ENCODE peak calls at places on chromosomes 3 and 15, in eight cellular contexts. One of them, this sample, is unnamed.

GRCh38 chr3:27633224-27633545 is 88.9 kb downstream of the EOMES start:
- DNase-seq in kidney: no peak
- DNase-seq in lung: peak
- DNase-seq in AG04450: no peak
- DNase-seq in H9: no peak
- DNase-seq in progenitor cell of endocrine pancreas: no peak
- DNase-seq in Peyer's patch: peak
- DNase-seq in uterus: no peak
- DNase-seq in this sample: no peak

GRCh38 chr15:64153480-64154367 is 2.2 kb downstream of the SNX22 start:
- DNase-seq in Peyer's patch: peak
- DNase-seq in progenitor cell of endocrine pancreas: peak
- DNase-seq in uterus: peak
- DNase-seq in AG04450: peak
- DNase-seq in kidney: peak
- DNase-seq in H9: peak
- DNase-seq in lung: peak
- DNase-seq in this sample: peak

GRCh38 chr3:30526031-30526430 is 80.4 kb upstream of the TGFBR2 start:
- DNase-seq in uterus: no peak
- DNase-seq in progenitor cell of endocrine pancreas: no peak
- DNase-seq in H9: no peak
- DNase-seq in lung: no peak
- DNase-seq in AG04450: no peak
- DNase-seq in Peyer's patch: no peak
- DNase-seq in kidney: no peak
- DNase-seq in this sample: no peak

GRCh38 chr3:178059124-178059523 is 477.1 kb upstream of the KCNMB2 start:
- DNase-seq in AG04450: no peak
- DNase-seq in Peyer's patch: no peak
- DNase-seq in progenitor cell of endocrine pancreas: no peak
- DNase-seq in uterus: no peak
- DNase-seq in lung: no peak
- DNase-seq in kidney: no peak
- DNase-seq in H9: no peak
- DNase-seq in this sample: no peak

GRCh38 chr15:95919460-95919859 is 411.0 kb upstream of the NR2F2 start:
- DNase-seq in progenitor cell of endocrine pancreas: no peak
- DNase-seq in kidney: no peak
- DNase-seq in H9: no peak
- DNase-seq in AG04450: no peak
- DNase-seq in lung: no peak
- DNase-seq in uterus: no peak
- DNase-seq in Peyer's patch: no peak
- DNase-seq in this sample: no peak

GRCh38 chr15:38035701-38036100 is 101.3 kb downstream of the TMCO5A start:
- DNase-seq in Peyer's patch: no peak
- DNase-seq in progenitor cell of endocrine pancreas: no peak
- DNase-seq in lung: no peak
- DNase-seq in kidney: no peak
- DNase-seq in H9: no peak
- DNase-seq in uterus: no peak
- DNase-seq in AG04450: no peak
- DNase-seq in this sample: no peak

GRCh38 chr3:195794708-195795107 is 17.0 kb downstream of the MUC4 start:
- DNase-seq in progenitor cell of endocrine pancreas: no peak
- DNase-seq in lung: no peak
- DNase-seq in H9: no peak
- DNase-seq in uterus: no peak
- DNase-seq in Peyer's patch: no peak
- DNase-seq in kidney: no peak
- DNase-seq in AG04450: no peak
- DNase-seq in this sample: no peak

GRCh38 chr3:52286777-52287110 is 884 bp upstream of the GLYCTK start:
- DNase-seq in progenitor cell of endocrine pancreas: no peak
- DNase-seq in lung: no peak
- DNase-seq in AG04450: no peak
- DNase-seq in H9: no peak
- DNase-seq in kidney: peak
- DNase-seq in uterus: peak
- DNase-seq in Peyer's patch: peak
- DNase-seq in this sample: no peak

GRCh38 chr3:125381743-125382142 is 6.6 kb upstream of the ZNF148 start:
- DNase-seq in kidney: no peak
- DNase-seq in H9: no peak
- DNase-seq in AG04450: no peak
- DNase-seq in progenitor cell of endocrine pancreas: no peak
- DNase-seq in Peyer's patch: no peak
- DNase-seq in lung: no peak
- DNase-seq in uterus: no peak
- DNase-seq in this sample: no peak

GRCh38 chr3:10845240-10845761 is 29.3 kb downstream of the SLC6A11 start:
- DNase-seq in H9: no peak
- DNase-seq in progenitor cell of endocrine pancreas: no peak
- DNase-seq in AG04450: no peak
- DNase-seq in uterus: peak
- DNase-seq in Peyer's patch: no peak
- DNase-seq in lung: peak
- DNase-seq in kidney: no peak
- DNase-seq in this sample: no peak

GRCh38 chr3:35946121-35946856 is 307.0 kb downstream of the ARPP21 start:
- DNase-seq in uterus: no peak
- DNase-seq in H9: no peak
- DNase-seq in progenitor cell of endocrine pancreas: no peak
- DNase-seq in lung: no peak
- DNase-seq in AG04450: no peak
- DNase-seq in Peyer's patch: no peak
- DNase-seq in kidney: no peak
- DNase-seq in this sample: no peak

GRCh38 chr3:197936819-197937384 is 13.1 kb upstream of the RPL35A start:
- DNase-seq in lung: no peak
- DNase-seq in uterus: no peak
- DNase-seq in H9: no peak
- DNase-seq in kidney: no peak
- DNase-seq in progenitor cell of endocrine pancreas: no peak
- DNase-seq in AG04450: no peak
- DNase-seq in Peyer's patch: no peak
- DNase-seq in this sample: no peak

DNA sequence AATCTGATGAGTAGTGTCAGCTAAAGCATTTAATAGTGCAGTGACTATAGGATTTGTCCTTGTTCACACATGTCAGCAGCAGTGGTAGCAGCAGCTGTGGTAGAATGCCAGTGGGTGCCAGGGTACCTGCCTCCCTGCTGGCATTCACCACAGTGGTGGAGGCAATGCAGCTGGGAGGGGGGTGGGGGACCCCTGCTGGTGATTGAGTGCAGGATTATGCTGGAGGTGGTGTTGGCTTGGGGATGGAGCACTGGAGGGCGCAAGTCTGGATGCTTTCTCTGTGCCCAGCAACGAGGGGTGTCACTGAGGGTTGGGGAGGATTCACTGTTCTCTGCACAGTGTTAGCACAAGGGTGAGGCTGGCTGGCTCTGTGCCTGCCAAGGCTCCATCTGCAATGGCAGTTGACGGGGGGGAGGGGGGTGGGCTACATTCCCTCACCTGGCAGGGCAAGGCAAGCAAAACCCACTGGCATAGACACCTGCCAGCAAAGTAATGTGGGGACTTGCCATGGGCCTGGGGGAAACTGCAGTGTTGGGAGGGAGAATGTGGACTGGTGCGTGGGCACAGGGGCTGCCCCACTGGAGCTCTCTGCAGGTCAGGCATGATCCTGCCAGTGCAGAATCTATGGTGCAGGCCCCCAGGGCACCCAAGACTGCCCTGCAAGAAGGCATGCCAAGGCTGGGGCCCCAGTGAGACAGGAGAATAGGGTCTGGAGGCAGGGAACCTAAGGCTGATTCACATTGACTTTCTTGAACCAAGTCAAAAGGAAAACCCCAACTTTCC is 64.3 kb downstream of the MINDY4B start:
- DNase-seq in H9: peak
- DNase-seq in AG04450: no peak
- DNase-seq in Peyer's patch: no peak
- DNase-seq in progenitor cell of endocrine pancreas: no peak
- DNase-seq in kidney: no peak
- DNase-seq in uterus: no peak
- DNase-seq in lung: no peak
- DNase-seq in this sample: no peak
- TF ChIP-seq CTCF in H9: peak
- TF ChIP-seq CTCF in AG04450: no peak
- TF ChIP-seq CTCF in Peyer's patch: no peak
- TF ChIP-seq CTCF in progenitor cell of endocrine pancreas: no peak
- TF ChIP-seq CTCF in kidney: no peak
- TF ChIP-seq CTCF in uterus: no peak
- TF ChIP-seq CTCF in lung: no peak
- TF ChIP-seq CTCF in this sample: no peak

GRCh38 chr3:98991393-98991792 is 89.9 kb upstream of the DCBLD2 start:
- DNase-seq in lung: no peak
- DNase-seq in uterus: no peak
- DNase-seq in Peyer's patch: no peak
- DNase-seq in kidney: no peak
- DNase-seq in AG04450: no peak
- DNase-seq in progenitor cell of endocrine pancreas: no peak
- DNase-seq in H9: no peak
- DNase-seq in this sample: no peak
- TF ChIP-seq CTCF in lung: no peak
- TF ChIP-seq CTCF in uterus: no peak
- TF ChIP-seq CTCF in Peyer's patch: no peak
- TF ChIP-seq CTCF in kidney: no peak
- TF ChIP-seq CTCF in AG04450: no peak
- TF ChIP-seq CTCF in progenitor cell of endocrine pancreas: no peak
- TF ChIP-seq CTCF in H9: peak
- TF ChIP-seq CTCF in this sample: no peak

GRCh38 chr15:51398676-51399075 is 57.2 kb downstream of the GLDN start:
- DNase-seq in H9: peak
- DNase-seq in uterus: no peak
- DNase-seq in progenitor cell of endocrine pancreas: no peak
- DNase-seq in AG04450: no peak
- DNase-seq in kidney: no peak
- DNase-seq in lung: no peak
- DNase-seq in Peyer's patch: no peak
- DNase-seq in this sample: no peak

GRCh38 chr15:51403946-51404695 is 62.7 kb downstream of the GLDN start:
- DNase-seq in kidney: no peak
- DNase-seq in lung: peak
- DNase-seq in progenitor cell of endocrine pancreas: no peak
- DNase-seq in Peyer's patch: no peak
- DNase-seq in AG04450: no peak
- DNase-seq in uterus: no peak
- DNase-seq in H9: peak
- DNase-seq in this sample: no peak

GRCh38 chr15:51401065-51401780 is 59.8 kb downstream of the GLDN start:
- DNase-seq in progenitor cell of endocrine pancreas: no peak
- DNase-seq in kidney: no peak
- DNase-seq in uterus: no peak
- DNase-seq in H9: peak
- DNase-seq in lung: no peak
- DNase-seq in AG04450: no peak
- DNase-seq in Peyer's patch: no peak
- DNase-seq in this sample: no peak

GRCh38 chr15:51403072-51403878 is 61.8 kb downstream of the GLDN start:
- DNase-seq in Peyer's patch: no peak
- DNase-seq in kidney: no peak
- DNase-seq in lung: peak
- DNase-seq in H9: peak
- DNase-seq in AG04450: peak
- DNase-seq in uterus: no peak
- DNase-seq in progenitor cell of endocrine pancreas: no peak
- DNase-seq in this sample: peak

DNA sequence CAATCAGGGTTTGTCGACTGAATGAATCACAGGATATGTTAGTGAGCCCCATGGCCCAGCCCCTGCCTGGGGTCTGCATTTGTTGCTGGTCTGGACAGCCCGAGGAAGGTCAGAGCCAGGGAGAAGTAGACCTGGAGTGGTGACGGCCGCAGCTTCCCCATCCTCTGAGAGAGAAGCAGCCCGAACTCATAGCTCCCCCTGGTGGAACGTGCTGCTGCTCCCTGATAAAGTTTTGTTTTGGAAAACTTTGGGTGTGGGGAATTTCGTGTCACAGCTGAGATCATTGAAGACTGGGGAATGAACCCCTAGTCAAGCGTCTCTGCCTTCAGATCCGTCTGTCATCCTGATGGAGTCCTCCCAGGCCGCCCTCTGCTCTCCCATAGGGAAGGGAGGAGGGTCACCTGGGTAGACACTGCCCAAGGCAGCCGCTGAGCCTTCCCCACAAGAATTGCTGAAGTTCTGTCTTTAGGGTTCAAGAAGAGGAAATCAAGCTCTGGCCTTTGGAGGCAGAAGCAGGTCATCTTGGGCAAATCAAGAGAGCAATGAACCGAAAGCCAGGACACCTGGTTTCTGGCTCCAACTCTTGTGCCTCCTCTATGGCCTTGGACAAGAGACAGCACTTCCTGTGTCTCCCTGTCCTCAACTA is 60.5 kb downstream of the GLDN start:
- DNase-seq in uterus: no peak
- DNase-seq in progenitor cell of endocrine pancreas: peak
- DNase-seq in Peyer's patch: peak
- DNase-seq in lung: no peak
- DNase-seq in H9: peak
- DNase-seq in AG04450: no peak
- DNase-seq in kidney: no peak
- DNase-seq in this sample: peak
- TF ChIP-seq CTCF in uterus: peak
- TF ChIP-seq CTCF in progenitor cell of endocrine pancreas: peak
- TF ChIP-seq CTCF in Peyer's patch: no peak
- TF ChIP-seq CTCF in lung: peak
- TF ChIP-seq CTCF in H9: peak
- TF ChIP-seq CTCF in AG04450: peak
- TF ChIP-seq CTCF in kidney: peak
- TF ChIP-seq CTCF in this sample: peak

DNA sequence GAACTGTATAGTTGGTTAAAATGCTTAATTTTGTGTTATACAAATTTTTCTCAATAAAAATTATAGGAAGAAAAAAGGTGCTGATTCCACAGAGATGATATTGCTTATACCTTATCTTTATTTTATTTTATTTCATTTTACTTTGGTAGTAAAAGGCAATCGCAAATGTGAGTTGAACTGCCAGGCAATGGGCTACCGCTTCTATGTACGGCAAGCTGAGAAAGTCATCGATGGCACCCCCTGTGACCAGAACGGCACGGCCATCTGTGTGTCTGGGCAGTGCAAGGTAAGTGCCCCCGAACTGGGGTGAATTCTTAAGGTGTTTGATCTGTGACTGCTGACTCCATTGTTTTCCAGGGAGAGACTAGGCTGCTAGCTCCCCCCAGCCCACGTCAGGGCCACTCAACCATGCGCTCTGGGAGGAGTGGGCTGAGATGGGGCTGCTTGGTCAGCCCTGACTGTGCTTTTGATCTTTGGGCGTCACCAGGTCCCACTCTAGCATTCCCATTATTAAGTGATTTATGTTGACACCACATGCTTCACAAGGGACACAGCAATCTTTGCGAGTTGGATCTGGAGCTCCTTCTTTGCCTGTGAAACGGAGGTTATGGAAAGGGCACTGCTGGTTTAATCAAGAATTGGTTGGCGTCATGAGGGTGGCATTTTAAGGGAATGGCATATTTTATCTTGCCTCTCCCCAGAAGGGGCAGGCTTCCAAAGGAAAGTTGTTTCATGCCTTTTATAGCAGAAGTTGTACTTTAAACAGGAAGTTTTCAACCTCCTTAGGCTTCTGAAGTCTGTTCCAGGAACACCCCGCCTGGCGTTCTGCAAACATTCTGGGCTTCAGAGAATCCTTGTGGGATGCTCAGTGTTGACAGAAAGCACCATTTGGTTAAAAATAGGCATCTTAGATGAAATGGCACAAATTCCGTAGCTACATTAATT is 296.5 kb downstream of the THSD4 start:
- DNase-seq in AG04450: no peak
- DNase-seq in uterus: peak
- DNase-seq in Peyer's patch: no peak
- DNase-seq in kidney: no peak
- DNase-seq in progenitor cell of endocrine pancreas: no peak
- DNase-seq in lung: peak
- DNase-seq in H9: no peak
- DNase-seq in this sample: peak
- TF ChIP-seq CTCF in AG04450: peak
- TF ChIP-seq CTCF in uterus: peak
- TF ChIP-seq CTCF in Peyer's patch: peak
- TF ChIP-seq CTCF in kidney: no peak
- TF ChIP-seq CTCF in progenitor cell of endocrine pancreas: no peak
- TF ChIP-seq CTCF in lung: no peak
- TF ChIP-seq CTCF in H9: no peak
- TF ChIP-seq CTCF in this sample: no peak